ENCODE peak calls at places on chromosomes 5 and 9, in nine cellular contexts. F is HCT116, Y is GM12891, V is hippocampal formation, N is transverse colon, L is H7, H is HCEC 1CT, W is activated T-helper 1 cell treated with Interleukin-2 at 50 U/mL for 16 hours, A is A172. S is an unnamed sample.
A peak's percentile ranks its signal among the peaks of the same experiment; 100 is the strongest.

GRCh38 chr5:54547711-54548250 is 30.2 kb downstream of the SNX18 start:
- DNase-seq in Y (no peak), H (peak; percentile 81), V (no peak), F (no peak), L (no peak), A (peak; percentile 38), W (no peak), N (peak; percentile 53), S (peak; percentile 44)

GRCh38 chr5:69450116-69450515 is 35.2 kb downstream of the MARVELD2 start:
- DNase-seq in N (no peak), H (peak; percentile 94), Y (no peak), W (no peak), F (peak; percentile 42), V (no peak), A (peak; percentile 92), L (no peak), S (no peak)

GRCh38 chr5:105680858-105681257 is 1989.9 kb downstream of the EFNA5 start:
- DNase-seq in V (no peak), N (no peak), L (no peak), H (no peak), W (no peak), A (no peak), F (no peak), Y (no peak), S (no peak)

GRCh38 chr5:10452768-10453331 is 11.2 kb downstream of the ROPN1L start:
- DNase-seq in F (peak; percentile 70), V (peak; percentile 89), A (peak; percentile 85), N (no peak), H (peak; percentile 79), Y (peak; percentile 57), L (peak; percentile 83), W (no peak), S (peak; percentile 84)

GRCh38 chr9:86500667-86501435 is 146.6 kb upstream of the TUT7 start:
- DNase-seq in V (no peak), N (no peak), H (peak; percentile 98), W (no peak), Y (no peak), L (no peak), F (no peak), A (peak; percentile 89), S (no peak)

GRCh38 chr5:107459637-107460036 is 211.1 kb downstream of the EFNA5 start:
- DNase-seq in L (no peak), Y (no peak), N (no peak), V (no peak), A (no peak), W (no peak), H (no peak), F (no peak), S (no peak)

GRCh38 chr5:158376679-158377078 is 517.7 kb upstream of the CLINT1 start:
- DNase-seq in V (no peak), Y (no peak), F (no peak), L (no peak), A (no peak), W (no peak), N (no peak), H (no peak), S (no peak)

GRCh38 chr9:77514886-77515711 is 133.0 kb downstream of the GNA14 start:
- DNase-seq in W (no peak), Y (no peak), N (no peak), A (peak; percentile 91), V (peak; percentile 44), F (no peak), H (peak; percentile 49), L (no peak), S (no peak)

GRCh38 chr5:122259995-122260394 is 52.0 kb upstream of the SNCAIP start:
- DNase-seq in H (peak; percentile 66), V (no peak), W (no peak), N (no peak), L (no peak), A (peak; percentile 10), F (no peak), Y (no peak), S (no peak)

GRCh38 chr9:20623021-20623747 is 885 bp upstream of the MLLT3 start:
- DNase-seq in W (peak; percentile 44), H (no peak), Y (no peak), N (peak; percentile 61), L (no peak), F (no peak), V (no peak), A (no peak), S (peak; percentile 93)

GRCh38 chr5:125584119-125584518 is 837.7 kb upstream of the ZNF608 start:
- DNase-seq in L (no peak), W (no peak), N (no peak), H (no peak), Y (no peak), F (no peak), V (peak; percentile 36), A (no peak), S (no peak)

GRCh38 chr5:42666821-42667325 is 89.7 kb upstream of the CCDC152 start:
- DNase-seq in V (no peak), H (no peak), F (no peak), L (no peak), A (no peak), Y (no peak), N (no peak), W (no peak), S (no peak)

GRCh38 chr5:127076730-127077129 is 3.4 kb upstream of the C5orf63 start:
- DNase-seq in V (no peak), A (no peak), L (peak; percentile 64), F (no peak), Y (no peak), H (peak; percentile 58), W (no peak), N (no peak), S (no peak)

GRCh38 chr5:125696762-125697161 is 726.4 kb upstream of the GRAMD2B start:
- DNase-seq in V (no peak), L (no peak), A (peak; percentile 59), N (no peak), W (no peak), Y (no peak), F (no peak), H (peak; percentile 84), S (no peak)

GRCh38 chr5:139633295-139634027 is 14.7 kb upstream of the CXXC5 start:
- DNase-seq in V (peak; percentile 75), F (no peak), W (peak; percentile 39), A (peak; percentile 84), Y (no peak), N (peak; percentile 77), H (peak; percentile 61), L (peak; percentile 77), S (peak; percentile 83)

GRCh38 chr5:15577132-15577531 is 77.2 kb downstream of the FBXL7 start:
- DNase-seq in W (no peak), F (no peak), N (no peak), A (no peak), Y (no peak), H (no peak), V (no peak), L (no peak), S (no peak)

GRCh38 chr5:163846512-163846911 is 341.1 kb downstream of the MAT2B start:
- DNase-seq in L (no peak), N (no peak), V (no peak), Y (no peak), F (no peak), A (no peak), W (no peak), H (peak; percentile 80), S (no peak)

GRCh38 chr5:45038366-45038987 is 229.7 kb downstream of the MRPS30 start:
- DNase-seq in H (no peak), N (no peak), W (no peak), A (peak; percentile 56), F (peak; percentile 55), V (peak; percentile 43), L (peak; percentile 11), Y (peak; percentile 1), S (peak; percentile 50)

GRCh38 chr5:20615888-20616563 is 628.0 kb upstream of the CDH18 start:
- DNase-seq in H (no peak), L (peak; percentile 22), W (no peak), A (peak; percentile 28), F (no peak), Y (no peak), N (no peak), V (no peak), S (no peak)

GRCh38 chr5:107217721-107218130 is 453.0 kb downstream of the EFNA5 start:
- DNase-seq in H (no peak), A (no peak), W (no peak), N (no peak), Y (no peak), V (peak; percentile 61), F (peak; percentile 6), L (no peak), S (no peak)

GRCh38 chr5:84585218-84585617 is 200.5 kb upstream of the EDIL3 start:
- DNase-seq in N (no peak), A (no peak), W (no peak), V (no peak), F (no peak), L (no peak), H (no peak), Y (no peak), S (no peak)

GRCh38 chr9:20701058-20701457 is 17.0 kb downstream of the FOCAD start:
- DNase-seq in H (no peak), Y (no peak), W (no peak), N (no peak), F (no peak), V (peak; percentile 15), A (no peak), L (no peak), S (no peak)

GRCh38 chr9:135369401-135369800 is 110.2 kb upstream of the PPP1R26 start:
- DNase-seq in H (no peak), N (no peak), A (peak; percentile 56), W (no peak), F (no peak), Y (no peak), V (no peak), L (no peak), S (no peak)

GRCh38 chr5:84425365-84425764 is 40.7 kb upstream of the EDIL3 start:
- DNase-seq in A (no peak), H (no peak), F (no peak), L (no peak), V (no peak), N (no peak), Y (no peak), W (no peak), S (no peak)

GRCh38 chr5:134510970-134511795 is 14.3 kb upstream of the JADE2 start:
- DNase-seq in A (peak; percentile 73), L (peak; percentile 76), H (no peak), N (no peak), V (no peak), F (no peak), W (no peak), Y (no peak), S (no peak)

GRCh38 chr5:138573949-138574670 is 1.1 kb downstream of the HSPA9 start:
- DNase-seq in A (peak; percentile 22), W (no peak), N (no peak), H (peak; percentile 44), L (no peak), F (no peak), Y (no peak), V (no peak), S (no peak)

GRCh38 chr9:124221685-124222084 is 36.1 kb upstream of the NEK6 start:
- DNase-seq in F (no peak), A (no peak), W (no peak), N (no peak), Y (no peak), H (no peak), V (no peak), L (no peak), S (no peak)

GRCh38 chr5:36392186-36392585 is 90.5 kb upstream of the RANBP3L start:
- DNase-seq in Y (no peak), H (no peak), F (no peak), A (no peak), V (no peak), N (no peak), W (no peak), L (no peak), S (no peak)

GRCh38 chr9:132002827-132003704 is 76.6 kb downstream of the MED27 start:
- DNase-seq in A (peak; percentile 19), L (no peak), V (no peak), Y (no peak), N (no peak), H (no peak), W (no peak), F (no peak), S (no peak)

GRCh38 chr9:16992138-16992537 is 121.7 kb upstream of the BNC2 start:
- DNase-seq in W (no peak), L (no peak), H (no peak), F (no peak), N (no peak), Y (no peak), A (no peak), V (no peak), S (no peak)

GRCh38 chr5:24786108-24786507 is 141.3 kb upstream of the CDH10 start:
- DNase-seq in F (no peak), L (no peak), V (no peak), N (no peak), W (no peak), A (no peak), H (no peak), Y (no peak), S (peak; percentile 2)